ENCODE peak calls at places on chromosome 3, in seven cellular contexts. Y is stomach, P is uterus, G is coronary artery, R is endothelial cell, M is dorsolateral prefrontal cortex, F is AG04449. Z is an unnamed sample.

GRCh38 chr3:13045904-13046568 is 27.2 kb downstream of the IQSEC1 start:
- DNase-seq in Y (no peak), P (no peak), G (no peak), R (no peak), M (peak), F (no peak), Z (no peak)

GRCh38 chr3:127053979-127054378 is 71.1 kb downstream of the PLXNA1 start:
- DNase-seq in Y (no peak), P (no peak), G (no peak), R (no peak), M (no peak), F (no peak), Z (no peak)

GRCh38 chr3:80331768-80332167 is 564.0 kb upstream of the ROBO1 start:
- DNase-seq in Y (no peak), P (no peak), G (no peak), R (no peak), M (no peak), F (no peak), Z (no peak)

GRCh38 chr3:44522494-44522933 is 32.5 kb upstream of the ZKSCAN7 start:
- DNase-seq in Y (no peak), P (no peak), G (no peak), R (no peak), M (no peak), F (no peak), Z (no peak)

GRCh38 chr3:54670269-54671000 is 257.4 kb downstream of the LRTM1 start:
- DNase-seq in Y (no peak), P (no peak), G (no peak), R (no peak), M (peak), F (no peak), Z (no peak)

GRCh38 chr3:115325539-115325938 is 178.5 kb upstream of the ZBTB20 start:
- DNase-seq in Y (no peak), P (no peak), G (no peak), R (peak), M (no peak), F (no peak), Z (no peak)

GRCh38 chr3:8536106-8537052 is 34.8 kb downstream of the LMCD1 start:
- DNase-seq in Y (no peak), P (no peak), G (no peak), R (no peak), M (no peak), F (no peak), Z (no peak)

GRCh38 chr3:65787340-65787739 is 251.4 kb downstream of the MAGI1 start:
- DNase-seq in Y (no peak), P (no peak), G (no peak), R (no peak), M (no peak), F (no peak), Z (no peak)

GRCh38 chr3:184659797-184660301 is 52.0 kb downstream of the MAGEF1 start:
- DNase-seq in Y (no peak), P (no peak), G (no peak), R (no peak), M (no peak), F (no peak), Z (no peak)

GRCh38 chr3:40504636-40505430 is 1.0 kb upstream of the ZNF620 start:
- DNase-seq in Y (no peak), P (no peak), G (peak), R (no peak), M (no peak), F (peak), Z (no peak)

GRCh38 chr3:78804251-78805037 is 963.4 kb downstream of the ROBO1 start:
- DNase-seq in Y (no peak), P (peak), G (no peak), R (no peak), M (no peak), F (no peak), Z (no peak)

GRCh38 chr3:15606434-15606891 is 4.9 kb downstream of the BTD start:
- DNase-seq in Y (no peak), P (no peak), G (no peak), R (no peak), M (no peak), F (no peak), Z (no peak)

GRCh38 chr3:1766384-1766783 is 332.3 kb upstream of the CNTN4 start:
- DNase-seq in Y (no peak), P (no peak), G (no peak), R (no peak), M (no peak), F (no peak), Z (no peak)

GRCh38 chr3:182710557-182711157 is 82.6 kb upstream of the ATP11B start:
- DNase-seq in Y (no peak), P (no peak), G (no peak), R (no peak), M (no peak), F (no peak), Z (no peak)

GRCh38 chr3:18558526-18558925 is 133.4 kb upstream of the SATB1 start:
- DNase-seq in Y (no peak), P (no peak), G (no peak), R (no peak), M (no peak), F (no peak), Z (no peak)

GRCh38 chr3:177802151-177802900 is 605.0 kb upstream of the TBL1XR1 start:
- DNase-seq in Y (no peak), P (no peak), G (no peak), R (no peak), M (no peak), F (no peak), Z (no peak)

GRCh38 chr3:177195941-177196472 is 1.3 kb downstream of the TBL1XR1 start:
- DNase-seq in Y (no peak), P (no peak), G (no peak), R (no peak), M (peak), F (no peak), Z (no peak)

GRCh38 chr3:45665101-45665572 is 24.1 kb upstream of the SACM1L start:
- DNase-seq in Y (peak), P (no peak), G (no peak), R (peak), M (peak), F (no peak), Z (no peak)

GRCh38 chr3:56971261-56971660 is 89.2 kb upstream of the SPATA12 start:
- DNase-seq in Y (no peak), P (no peak), G (no peak), R (no peak), M (no peak), F (no peak), Z (no peak)

GRCh38 chr3:4493931-4494806 is 1.0 kb downstream of the ITPR1 start:
- DNase-seq in Y (no peak), P (peak), G (no peak), R (peak), M (peak), F (no peak), Z (no peak)

GRCh38 chr3:134804508-134805480 is 9.7 kb downstream of the EPHB1 start:
- DNase-seq in Y (no peak), P (no peak), G (peak), R (no peak), M (no peak), F (no peak), Z (peak)

GRCh38 chr3:148379763-148380162 is 317.9 kb upstream of the AGTR1 start:
- DNase-seq in Y (no peak), P (no peak), G (no peak), R (peak), M (no peak), F (peak), Z (no peak)

GRCh38 chr3:165133188-165133899 is 55.0 kb upstream of the SI start:
- DNase-seq in Y (no peak), P (no peak), G (no peak), R (no peak), M (no peak), F (no peak), Z (no peak)

GRCh38 chr3:58135712-58136543 is 74.8 kb downstream of the DNASE1L3 start:
- DNase-seq in Y (no peak), P (no peak), G (no peak), R (no peak), M (no peak), F (no peak), Z (no peak)

GRCh38 chr3:5126586-5126985 is 4.5 kb downstream of the ARL8B start:
- DNase-seq in Y (no peak), P (no peak), G (no peak), R (no peak), M (no peak), F (no peak), Z (no peak)

GRCh38 chr3:197003461-197004385 is 25.9 kb downstream of the MELTF start:
- DNase-seq in Y (peak), P (no peak), G (no peak), R (no peak), M (peak), F (no peak), Z (no peak)

GRCh38 chr3:77815467-77815866 is 775.6 kb downstream of the ROBO2 start:
- DNase-seq in Y (no peak), P (no peak), G (no peak), R (peak), M (no peak), F (no peak), Z (no peak)

GRCh38 chr3:50587806-50588758 is 18.8 kb downstream of the HEMK1 start:
- DNase-seq in Y (no peak), P (no peak), G (no peak), R (no peak), M (no peak), F (no peak), Z (no peak)

GRCh38 chr3:108380128-108380795 is 83.9 kb downstream of the HHLA2 start:
- DNase-seq in Y (no peak), P (no peak), G (no peak), R (no peak), M (no peak), F (no peak), Z (no peak)

GRCh38 chr3:129616291-129616690 is 9.8 kb upstream of the PLXND1 start:
- DNase-seq in Y (no peak), P (no peak), G (no peak), R (no peak), M (no peak), F (no peak), Z (no peak)

GRCh38 chr3:31288641-31289100 is 244.1 kb upstream of the STT3B start:
- DNase-seq in Y (peak), P (peak), G (no peak), R (peak), M (no peak), F (no peak), Z (peak)

GRCh38 chr3:85482193-85482450 is 523.3 kb downstream of the CADM2 start:
- DNase-seq in Y (no peak), P (no peak), G (no peak), R (no peak), M (no peak), F (no peak), Z (no peak)

GRCh38 chr3:116930786-116931185 is 221.2 kb downstream of the TUSC7 start:
- DNase-seq in Y (no peak), P (no peak), G (no peak), R (no peak), M (no peak), F (no peak), Z (no peak)

GRCh38 chr3:129975332-129976090 is 991 bp downstream of the TRH start:
- DNase-seq in Y (no peak), P (no peak), G (no peak), R (peak), M (no peak), F (no peak), Z (no peak)

GRCh38 chr3:187259171-187259570 is 32.4 kb downstream of the MASP1 start:
- DNase-seq in Y (no peak), P (no peak), G (no peak), R (no peak), M (no peak), F (no peak), Z (no peak)
- TF ChIP-seq CTCF in Y (no peak), P (no peak), G (no peak), R (no peak), M (no peak), F (no peak), Z (no peak)

DNA sequence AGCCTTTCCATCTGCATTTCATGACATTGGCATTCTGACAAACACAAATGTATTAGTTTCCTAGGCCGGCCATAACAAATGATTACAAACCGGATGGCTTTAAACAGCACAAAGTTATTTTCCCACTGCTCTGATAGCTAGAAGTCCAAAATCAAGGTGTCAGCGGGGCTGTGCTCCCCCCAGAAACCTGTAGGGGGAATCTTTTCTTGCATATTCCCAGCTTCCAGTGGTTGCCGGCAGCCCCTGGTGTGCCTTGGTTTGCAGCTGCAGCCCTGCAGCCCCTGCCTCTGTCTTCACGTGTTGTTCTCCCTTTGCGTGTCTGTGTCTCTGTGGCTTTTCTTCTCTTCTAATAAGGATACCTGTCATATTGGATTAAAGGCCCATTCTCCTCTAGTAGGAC is 79.0 kb upstream of the CDV3 start:
- DNase-seq in Y (no peak), P (no peak), G (no peak), R (peak), M (no peak), F (no peak), Z (no peak)
- TF ChIP-seq CTCF in Y (peak), P (no peak), G (no peak), R (peak), M (no peak), F (peak), Z (peak)

DNA sequence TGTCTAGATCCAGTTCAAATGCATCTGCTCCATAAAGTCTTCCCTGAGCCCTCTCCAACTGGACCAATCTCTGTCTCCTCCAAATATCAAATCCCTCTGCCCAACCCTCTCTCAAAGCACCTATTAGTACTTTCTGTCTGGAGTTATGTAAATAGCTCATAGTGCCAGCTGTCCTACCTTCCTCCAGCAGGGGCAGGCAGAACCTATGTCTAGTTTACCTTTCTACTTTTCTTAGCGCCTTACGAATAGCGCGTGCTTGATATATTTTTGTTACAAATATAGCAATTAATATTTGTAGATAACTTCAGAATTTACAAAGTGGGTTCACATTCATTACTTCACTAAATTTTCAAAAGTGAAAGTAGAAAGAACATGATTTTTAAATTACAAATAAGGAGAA is 14.0 kb upstream of the CCDC80 start:
- DNase-seq in Y (no peak), P (no peak), G (no peak), R (no peak), M (no peak), F (no peak), Z (no peak)
- TF ChIP-seq CTCF in Y (no peak), P (no peak), G (no peak), R (peak), M (no peak), F (no peak), Z (peak)

GRCh38 chr3:170155604-170156003 is 25.9 kb downstream of the PHC3 start:
- DNase-seq in Y (no peak), P (no peak), G (no peak), R (no peak), M (no peak), F (no peak), Z (no peak)

GRCh38 chr3:170149016-170149415 is 32.5 kb downstream of the PHC3 start:
- DNase-seq in Y (no peak), P (no peak), G (no peak), R (no peak), M (no peak), F (no peak), Z (no peak)

GRCh38 chr3:170159459-170159858 is 22.1 kb downstream of the PHC3 start:
- DNase-seq in Y (no peak), P (no peak), G (no peak), R (no peak), M (no peak), F (no peak), Z (no peak)

GRCh38 chr3:170154569-170155143 is 26.9 kb downstream of the PHC3 start:
- DNase-seq in Y (no peak), P (no peak), G (no peak), R (no peak), M (no peak), F (no peak), Z (no peak)

DNA sequence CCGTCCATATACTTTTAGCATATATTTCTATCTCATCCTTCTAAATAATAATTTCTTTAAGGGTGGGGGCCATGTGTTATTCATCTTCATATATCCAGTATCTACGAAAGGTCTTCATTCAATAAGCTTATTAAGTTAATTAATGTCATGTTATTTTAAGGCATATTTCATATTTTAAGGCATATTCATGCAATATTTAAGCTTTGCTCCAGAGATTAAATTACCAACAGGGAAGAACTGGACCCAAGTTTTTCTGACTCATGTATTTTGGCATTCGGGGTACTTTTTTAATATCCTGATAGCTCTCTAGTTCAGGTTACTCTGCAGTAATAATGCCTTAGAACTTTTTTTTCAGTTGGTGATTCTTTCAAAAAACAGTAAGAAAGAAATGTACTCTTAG is 27.4 kb downstream of the PHC3 start:
- DNase-seq in Y (no peak), P (no peak), G (no peak), R (no peak), M (no peak), F (no peak), Z (no peak)
- TF ChIP-seq CTCF in Y (no peak), P (no peak), G (no peak), R (no peak), M (no peak), F (no peak), Z (no peak)

DNA sequence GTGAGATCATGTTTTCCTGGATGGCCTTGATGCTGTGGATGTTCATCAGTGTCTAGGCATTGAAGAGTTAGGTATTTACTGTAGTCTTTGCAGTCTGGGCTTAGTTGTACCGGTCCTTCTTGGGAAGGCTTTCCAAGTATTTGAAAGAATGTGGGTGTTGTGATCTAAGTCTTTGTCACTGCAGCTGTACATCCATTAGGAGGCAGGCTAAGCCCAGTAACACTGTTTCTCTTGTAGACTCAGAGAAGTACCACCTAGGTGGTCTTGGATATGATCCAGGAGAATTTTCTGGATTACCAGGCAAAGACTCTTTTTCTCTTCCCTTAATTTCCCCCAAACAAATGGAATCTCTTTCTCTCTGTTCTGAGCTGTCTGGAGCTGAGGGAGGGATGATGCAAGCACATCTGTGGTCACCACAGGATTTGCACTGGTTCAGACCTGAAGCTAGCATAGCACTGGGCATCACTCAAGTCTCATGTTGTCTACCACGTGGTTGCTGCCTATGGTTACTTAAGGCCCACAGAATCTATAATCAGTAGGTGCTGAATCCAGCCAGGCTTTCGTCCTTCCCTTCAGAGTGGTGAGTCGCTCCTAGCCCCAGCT is 227.6 kb downstream of the NECTIN3 start:
- DNase-seq in Y (no peak), P (no peak), G (no peak), R (no peak), M (no peak), F (no peak), Z (no peak)
- TF ChIP-seq CTCF in Y (no peak), P (no peak), G (no peak), R (no peak), M (no peak), F (no peak), Z (no peak)

GRCh38 chr3:188727052-188727451 is 444.7 kb upstream of the TPRG1 start:
- DNase-seq in Y (no peak), P (no peak), G (no peak), R (no peak), M (no peak), F (no peak), Z (no peak)
- TF ChIP-seq CTCF in Y (no peak), P (no peak), G (no peak), R (no peak), M (no peak), F (no peak), Z (no peak)

GRCh38 chr3:42014949-42015533 is 53.1 kb upstream of the ULK4 start:
- DNase-seq in Y (peak), P (peak), G (peak), R (no peak), M (peak), F (no peak), Z (no peak)

GRCh38 chr3:42014443-42014945 is 52.6 kb upstream of the ULK4 start:
- DNase-seq in Y (no peak), P (no peak), G (no peak), R (no peak), M (peak), F (no peak), Z (no peak)

GRCh38 chr3:42012935-42013651 is 51.2 kb upstream of the ULK4 start:
- DNase-seq in Y (peak), P (peak), G (peak), R (peak), M (peak), F (no peak), Z (no peak)

GRCh38 chr3:42012378-42012934 is 50.6 kb upstream of the ULK4 start:
- DNase-seq in Y (no peak), P (no peak), G (no peak), R (no peak), M (no peak), F (no peak), Z (no peak)

GRCh38 chr3:42013652-42014442 is 51.9 kb upstream of the ULK4 start:
- DNase-seq in Y (peak), P (peak), G (no peak), R (no peak), M (peak), F (no peak), Z (peak)
- TF ChIP-seq CTCF in Y (no peak), P (no peak), G (no peak), R (no peak), M (no peak), F (no peak), Z (peak)

GRCh38 chr3:62659660-62660059 is 215.6 kb downstream of the CADPS start:
- DNase-seq in Y (no peak), P (no peak), G (no peak), R (no peak), M (no peak), F (no peak), Z (no peak)
- TF ChIP-seq CTCF in Y (no peak), P (no peak), G (no peak), R (no peak), M (no peak), F (no peak), Z (peak)

GRCh38 chr3:186775999-186776398 is 7.4 kb upstream of the EIF4A2 start:
- DNase-seq in Y (no peak), P (no peak), G (no peak), R (no peak), M (no peak), F (no peak), Z (no peak)
- TF ChIP-seq CTCF in Y (no peak), P (no peak), G (no peak), R (no peak), M (no peak), F (no peak), Z (no peak)